ENCODE peak calls at places on chromosomes 2 and 18, in ten cellular contexts. A, R, T, W, M, E, J, Z, C and Q are unnamed samples.

GRCh38 chr18:34807106-34807796 is 97.2 kb downstream of the DTNA start:
- DNase-seq in T (no peak), J (no peak), W (no peak), C (peak; percentile 37), M (no peak), A (no peak), Z (no peak), E (no peak), R (no peak), Q (no peak)

GRCh38 chr2:241773511-241774418 is 2.9 kb upstream of the GAL3ST2 start:
- DNase-seq in T (peak; percentile 48), W (no peak), C (no peak), R (no peak), E (no peak), M (peak; percentile 84), Z (no peak), J (no peak), A (no peak), Q (no peak)

GRCh38 chr2:210399440-210400041 is 77.0 kb downstream of the LANCL1 start:
- DNase-seq in R (no peak), C (peak; percentile 33), T (no peak), J (no peak), A (peak; percentile 42), W (peak; percentile 7), M (no peak), Z (peak; percentile 3), E (no peak), Q (peak; percentile 18)

GRCh38 chr18:11489266-11489899 is 120.0 kb upstream of the SLC35G4 start:
- DNase-seq in J (no peak), T (no peak), W (no peak), A (no peak), M (no peak), Z (no peak), E (no peak), C (no peak), R (no peak), Q (no peak)

GRCh38 chr2:197514754-197515153 is 1.1 kb upstream of the MOB4 start:
- DNase-seq in E (no peak), T (no peak), J (no peak), C (no peak), M (no peak), A (no peak), W (no peak), Z (peak; percentile 3), R (no peak), Q (no peak)

GRCh38 chr2:69026638-69027037 is 13.7 kb downstream of the ANTXR1 start:
- DNase-seq in J (no peak), E (no peak), Z (no peak), T (no peak), C (no peak), R (no peak), M (no peak), A (peak; percentile 33), W (peak; percentile 36), Q (peak; percentile 80)

GRCh38 chr2:105139556-105140236 is 101.8 kb downstream of the MRPS9 start:
- DNase-seq in Z (peak; percentile 65), J (no peak), A (no peak), M (no peak), W (no peak), E (no peak), R (no peak), C (no peak), T (no peak), Q (no peak)

GRCh38 chr2:63818276-63818675 is 23.4 kb upstream of the UGP2 start:
- DNase-seq in R (no peak), M (no peak), T (no peak), W (no peak), E (no peak), Z (no peak), C (no peak), A (no peak), J (no peak), Q (no peak)

GRCh38 chr18:45321520-45321919 is 293.8 kb upstream of the SLC14A2 start:
- DNase-seq in J (no peak), M (no peak), Z (no peak), E (no peak), T (no peak), W (no peak), C (no peak), A (no peak), R (no peak), Q (no peak)
- TF ChIP-seq CTCF in J (no peak), M (no peak), Z (no peak), E (no peak), T (no peak), W (no peak), C (no peak), A (no peak), R (no peak), Q (no peak)

GRCh38 chr2:134491796-134492441 is 226.9 kb downstream of the TMEM163 start:
- DNase-seq in M (peak; percentile 23), R (no peak), A (no peak), J (no peak), C (peak; percentile 32), E (peak; percentile 18), W (no peak), T (peak; percentile 56), Z (no peak), Q (peak; percentile 6)
- TF ChIP-seq CTCF in M (no peak), R (no peak), A (peak; percentile 7), J (no peak), C (peak; percentile 44), E (peak; percentile 40), W (no peak), T (no peak), Z (no peak), Q (no peak)

DNA sequence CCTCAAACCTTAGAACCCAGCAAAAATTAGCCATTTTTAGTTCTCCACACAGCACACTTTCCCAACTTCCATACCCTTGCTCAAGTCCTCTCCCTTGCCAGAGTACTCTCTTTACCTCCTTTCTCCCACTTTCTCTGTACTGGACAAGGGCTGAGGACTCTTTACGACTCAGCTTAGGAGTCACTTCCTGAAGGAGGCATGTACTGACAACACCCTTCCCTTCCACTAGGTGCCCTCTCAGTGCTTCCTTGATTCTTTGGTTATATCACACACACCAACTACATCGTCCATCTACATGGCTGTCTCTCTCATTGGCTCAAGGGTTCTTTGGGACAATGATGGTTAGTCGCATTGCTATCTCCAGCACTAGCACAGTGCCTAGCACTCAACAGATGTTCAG is 5.2 kb upstream of the C18orf63 start:
- DNase-seq in Z (no peak), C (peak; percentile 80), R (no peak), W (peak; percentile 60), A (peak; percentile 38), J (no peak), E (no peak), T (no peak), M (no peak), Q (peak; percentile 68)
- TF ChIP-seq CTCF in Z (no peak), C (peak; percentile 83), R (peak; percentile 54), W (peak; percentile 47), A (peak; percentile 53), J (no peak), E (peak; percentile 54), T (no peak), M (peak; percentile 48), Q (peak; percentile 75)

GRCh38 chr2:6531304-6531703 is 334.4 kb downstream of the CMPK2 start:
- DNase-seq in W (no peak), C (no peak), J (no peak), T (no peak), E (no peak), R (no peak), M (no peak), A (no peak), Z (no peak), Q (no peak)

GRCh38 chr2:6525371-6525770 is 340.3 kb downstream of the CMPK2 start:
- DNase-seq in J (no peak), R (no peak), C (no peak), M (no peak), E (no peak), A (no peak), W (no peak), T (no peak), Z (no peak), Q (no peak)

GRCh38 chr2:6523476-6523875 is 342.2 kb downstream of the CMPK2 start:
- DNase-seq in T (no peak), W (no peak), E (no peak), J (no peak), C (no peak), Z (no peak), R (no peak), M (no peak), A (no peak), Q (no peak)

GRCh38 chr2:6524678-6525367 is 340.9 kb downstream of the CMPK2 start:
- DNase-seq in W (peak; percentile 27), R (no peak), T (no peak), M (no peak), J (no peak), A (peak; percentile 4), Z (peak; percentile 93), E (no peak), C (no peak), Q (peak; percentile 42)

DNA sequence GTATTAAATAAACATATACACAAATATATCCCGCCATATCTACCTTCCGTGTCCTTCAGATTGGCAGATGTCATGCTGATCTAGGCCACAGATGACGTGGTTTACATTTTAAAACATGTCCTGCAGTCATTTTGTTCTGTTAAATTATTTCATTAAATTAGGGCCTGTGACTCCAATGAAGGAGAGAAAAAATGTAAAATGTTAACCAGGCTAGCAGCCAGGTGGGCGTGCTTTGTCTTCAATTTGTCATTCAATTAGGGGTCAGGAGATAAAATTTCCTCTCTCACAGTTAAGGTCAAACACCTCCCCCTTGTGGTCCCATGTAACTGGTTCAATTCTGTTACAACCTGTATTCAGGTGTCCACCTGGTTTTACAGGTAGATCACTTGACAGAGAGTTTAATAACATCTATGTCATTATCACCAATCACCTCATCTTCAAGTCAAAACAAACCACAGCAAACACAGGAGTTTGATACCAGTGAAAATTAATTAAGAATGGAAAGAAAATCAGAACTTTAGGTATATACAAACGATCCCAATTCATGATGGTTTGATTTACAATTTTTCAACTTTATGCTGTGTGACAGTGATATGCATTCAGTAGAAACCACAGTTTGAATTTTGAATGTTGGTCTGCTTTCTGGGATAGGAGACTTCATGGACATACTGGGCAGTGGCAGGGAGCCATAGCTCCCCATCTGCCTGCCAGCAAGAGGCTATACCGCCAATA is 339.4 kb downstream of the CMPK2 start:
- DNase-seq in Z (no peak), C (peak; percentile 63), W (no peak), J (no peak), R (peak; percentile 7), T (no peak), M (no peak), E (peak; percentile 9), A (no peak), Q (no peak)
- TF ChIP-seq CTCF in Z (peak; percentile 11), C (peak; percentile 50), W (no peak), J (peak; percentile 65), R (peak; percentile 46), T (no peak), M (peak; percentile 39), E (peak; percentile 59), A (no peak), Q (peak; percentile 31)